ENCODE peak calls at places on chromosomes 11 and 22, in five cellular contexts. F is lower leg skin, A is tibial nerve, R is RWPE1, X is gastrocnemius medialis. H is an unnamed sample.
A peak's percentile ranks its signal among the peaks of the same experiment; 100 is the strongest.

GRCh38 chr22:47439643-47440265 is 677.3 kb downstream of the TBC1D22A start:
- DNase-seq in F (no peak), A (no peak), R (no peak), X (no peak), H (no peak)

GRCh38 chr11:61339490-61339878 is 6.5 kb downstream of the TKFC start:
- DNase-seq in A (no peak), X (no peak), F (no peak), R (no peak), H (no peak)

GRCh38 chr11:122202951-122203456 is 87.0 kb upstream of the BLID start:
- DNase-seq in R (peak; percentile 81), X (peak; percentile 41), A (peak; percentile 54), F (peak; percentile 56), H (no peak)

GRCh38 chr11:20626279-20626678 is 26.9 kb downstream of the SLC6A5 start:
- DNase-seq in R (no peak), X (no peak), F (no peak), A (no peak), H (no peak)

GRCh38 chr11:113549611-113550061 is 74.4 kb upstream of the DRD2 start:
- DNase-seq in R (no peak), F (no peak), A (no peak), X (no peak), H (no peak)

GRCh38 chr11:101446238-101446637 is 137.6 kb downstream of the TRPC6 start:
- DNase-seq in A (no peak), X (no peak), R (peak; percentile 8), F (no peak), H (no peak)

GRCh38 chr11:93591247-93591898 is 48.2 kb upstream of the SMCO4 start:
- DNase-seq in X (no peak), R (no peak), A (no peak), F (no peak), H (no peak)

GRCh38 chr11:72598901-72599300 is 75.3 kb downstream of the PDE2A start:
- DNase-seq in A (no peak), F (no peak), X (no peak), R (no peak), H (no peak)

GRCh38 chr11:134367781-134368180 is 36.0 kb downstream of the GLB1L2 start:
- DNase-seq in R (no peak), F (no peak), X (no peak), A (no peak), H (peak; percentile 66)

GRCh38 chr11:73171762-73172161 is 29.6 kb upstream of the FCHSD2 start:
- DNase-seq in R (no peak), A (no peak), X (no peak), F (no peak), H (no peak)

GRCh38 chr11:17719940-17720795 is 797 bp downstream of the MYOD1 start:
- DNase-seq in A (no peak), X (peak; percentile 21), F (no peak), R (no peak), H (no peak)

GRCh38 chr11:30128269-30128932 is 102.4 kb upstream of the FSHB start:
- DNase-seq in F (no peak), R (peak; percentile 53), X (no peak), A (no peak), H (no peak)

DNA sequence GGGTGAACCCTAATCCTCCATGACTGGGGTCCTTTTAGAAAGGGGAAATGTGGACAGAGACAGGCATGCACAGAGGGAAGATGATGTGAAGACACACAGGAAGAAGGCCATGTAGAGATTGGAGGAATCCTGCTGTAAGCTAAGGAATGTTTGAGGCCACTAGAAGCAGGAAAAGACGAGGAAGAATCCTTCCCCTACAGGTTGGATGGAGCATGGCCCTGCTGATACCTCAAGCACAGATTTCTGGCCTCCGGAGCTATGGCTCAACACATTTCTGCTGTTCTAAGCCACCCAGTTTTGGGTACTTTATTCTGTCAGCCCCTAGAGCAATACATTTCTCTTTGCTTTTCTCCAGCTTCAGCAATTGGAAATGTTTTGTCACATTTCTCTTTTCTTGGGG is 487.0 kb downstream of the MIAT start:
- DNase-seq in R (no peak), X (no peak), A (no peak), F (no peak), H (no peak)
- TF ChIP-seq CTCF in R (no peak), X (no peak), A (no peak), F (no peak), H (peak; percentile 18)

GRCh38 chr11:128098840-128099239 is 488.5 kb downstream of the ETS1 start:
- DNase-seq in X (no peak), A (no peak), F (no peak), R (no peak), H (no peak)

GRCh38 chr11:128089962-128090361 is 497.4 kb downstream of the ETS1 start:
- DNase-seq in F (no peak), R (no peak), A (no peak), X (no peak), H (no peak)

GRCh38 chr11:128093689-128094088 is 493.7 kb downstream of the ETS1 start:
- DNase-seq in X (no peak), A (no peak), F (no peak), R (no peak), H (no peak)

GRCh38 chr11:128095459-128096096 is 491.8 kb downstream of the ETS1 start:
- DNase-seq in A (no peak), X (no peak), R (peak; percentile 34), F (no peak), H (no peak)
- TF ChIP-seq CTCF in A (no peak), X (no peak), R (no peak), F (no peak), H (peak; percentile 53)

DNA sequence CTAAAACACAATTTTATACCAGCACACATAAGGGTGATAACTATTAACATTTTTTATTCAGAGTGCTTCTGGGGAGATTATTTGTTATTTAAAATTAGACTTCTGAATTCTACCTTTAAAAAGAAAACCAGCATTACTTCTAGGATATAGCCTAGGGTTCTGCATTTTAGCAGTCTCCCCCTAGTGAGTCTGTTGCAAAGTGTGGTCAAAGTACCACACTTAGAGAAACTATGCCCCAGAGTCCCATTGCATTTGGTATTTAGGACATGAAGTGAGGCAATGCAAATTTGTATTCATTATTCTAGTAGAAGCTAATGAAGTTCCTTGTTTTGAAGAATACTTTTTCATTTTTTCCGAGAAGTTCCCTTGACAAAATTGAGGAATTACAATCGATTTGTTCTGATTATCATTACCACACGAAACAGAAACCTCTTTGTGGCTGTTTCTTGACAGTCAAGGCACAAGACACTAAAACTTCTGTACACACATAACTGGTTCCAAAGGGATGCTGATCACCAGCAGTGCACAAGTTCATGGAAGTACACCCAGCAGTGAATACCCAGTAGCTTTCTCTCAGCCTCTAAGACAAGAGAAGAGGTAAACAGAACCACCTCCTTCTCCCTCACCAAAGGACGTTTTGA is 27.4 kb upstream of the CCDC34 start:
- DNase-seq in F (no peak), X (no peak), A (no peak), R (no peak), H (no peak)
- TF ChIP-seq CTCF in F (no peak), X (no peak), A (no peak), R (no peak), H (no peak)

GRCh38 chr11:1458340-1459218 is 28.0 kb downstream of the MOB2 start:
- DNase-seq in X (no peak), A (peak; percentile 67), F (no peak), R (peak; percentile 52), H (no peak)
- TF ChIP-seq CTCF in X (peak; percentile 35), A (peak; percentile 61), F (no peak), R (no peak), H (peak; percentile 64)

GRCh38 chr11:58907780-58908179 is 31.5 kb upstream of the GLYATL1 start:
- DNase-seq in F (no peak), R (no peak), X (no peak), A (no peak), H (no peak)

GRCh38 chr11:58900479-58901420 is 38.5 kb upstream of the GLYATL1 start:
- DNase-seq in F (peak; percentile 60), R (peak; percentile 69), X (no peak), A (peak; percentile 62), H (no peak)

GRCh38 chr11:58905141-58905715 is 34.1 kb upstream of the GLYATL1 start:
- DNase-seq in A (no peak), X (no peak), R (no peak), F (no peak), H (no peak)

GRCh38 chr11:58902881-58903280 is 36.4 kb upstream of the GLYATL1 start:
- DNase-seq in X (no peak), F (no peak), A (no peak), R (no peak), H (no peak)

DNA sequence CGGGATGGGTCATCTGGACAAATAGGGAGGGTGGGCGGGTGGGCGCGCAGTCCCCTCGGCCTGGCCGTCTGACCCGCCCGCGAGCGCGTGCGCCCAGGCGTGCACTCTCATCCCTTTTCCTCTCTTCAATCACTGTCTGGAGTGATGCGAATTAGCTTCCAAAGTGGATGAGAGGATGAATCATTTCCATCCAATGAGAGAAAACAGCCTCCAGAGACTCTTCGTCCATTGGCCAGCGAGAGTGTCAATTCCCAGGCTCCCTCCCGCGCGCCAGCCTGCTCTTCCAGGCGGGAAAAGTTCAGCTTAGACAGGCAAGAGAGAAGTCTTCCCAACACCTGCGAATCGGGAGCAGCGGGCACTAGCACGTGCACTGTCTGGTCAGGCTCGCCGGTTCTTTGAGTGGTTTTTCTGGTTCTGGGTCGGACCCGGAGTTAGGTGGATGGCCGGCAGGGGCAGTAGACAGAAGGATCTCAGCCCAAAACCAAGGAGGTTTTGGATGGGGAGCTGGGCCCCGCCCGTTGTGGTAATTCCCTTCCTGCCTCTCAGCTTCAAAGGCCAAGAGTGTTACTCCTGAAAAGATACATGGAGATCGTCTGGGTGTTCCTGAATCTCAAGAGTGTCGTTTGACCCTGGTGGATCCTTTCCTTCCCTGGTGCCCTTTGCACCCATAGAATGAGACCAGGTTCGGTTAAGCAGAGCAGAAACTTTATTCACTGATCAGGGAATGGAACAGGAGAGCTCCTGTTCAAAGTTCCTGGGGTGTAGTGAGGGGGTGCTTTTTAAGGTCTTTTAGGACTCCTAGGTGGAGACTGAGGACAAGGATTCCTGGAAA is 33.4 kb upstream of the GLYATL1 start:
- DNase-seq in X (no peak), F (peak; percentile 45), R (peak; percentile 43), A (peak; percentile 33), H (no peak)
- TF ChIP-seq CTCF in X (no peak), F (no peak), R (no peak), A (no peak), H (peak; percentile 76)

GRCh38 chr11:12160680-12161079 is 50.3 kb downstream of the MICAL2 start:
- DNase-seq in X (no peak), F (no peak), A (no peak), R (no peak), H (no peak)

GRCh38 chr11:12160231-12160630 is 49.8 kb downstream of the MICAL2 start:
- DNase-seq in F (no peak), R (no peak), A (no peak), X (no peak), H (no peak)

GRCh38 chr11:12159351-12160099 is 49.1 kb downstream of the MICAL2 start:
- DNase-seq in F (no peak), R (no peak), X (peak; percentile 38), A (no peak), H (no peak)

GRCh38 chr11:12157241-12157661 is 46.9 kb downstream of the MICAL2 start:
- DNase-seq in F (no peak), A (no peak), X (no peak), R (no peak), H (no peak)

GRCh38 chr11:12158926-12159325 is 48.5 kb downstream of the MICAL2 start:
- DNase-seq in A (no peak), R (no peak), F (no peak), X (no peak), H (no peak)
- TF ChIP-seq CTCF in A (no peak), R (no peak), F (no peak), X (no peak), H (no peak)